ENCODE peak calls at places on chromosome 6, in six cellular contexts. One of them, this sample, is unnamed.

GRCh38 chr6:35629876-35630378 is 58.8 kb downstream of the FKBP5 start:
- DNase-seq in cardiac muscle cell: no peak
- DNase-seq in brain microvascular endothelial cell: no peak
- DNase-seq in cardiac fibroblast: no peak
- DNase-seq in OCI-LY7: no peak
- DNase-seq in dorsolateral prefrontal cortex: no peak
- DNase-seq in this sample: no peak

GRCh38 chr6:167247814-167248595 is 43.1 kb upstream of the UNC93A start:
- DNase-seq in cardiac muscle cell: no peak
- DNase-seq in dorsolateral prefrontal cortex: no peak
- DNase-seq in cardiac fibroblast: no peak
- DNase-seq in OCI-LY7: no peak
- DNase-seq in brain microvascular endothelial cell: no peak
- DNase-seq in this sample: no peak

GRCh38 chr6:130647221-130647620 is 180.0 kb upstream of the SMLR1 start:
- DNase-seq in brain microvascular endothelial cell: no peak
- DNase-seq in OCI-LY7: no peak
- DNase-seq in cardiac muscle cell: no peak
- DNase-seq in cardiac fibroblast: peak; percentile 13
- DNase-seq in dorsolateral prefrontal cortex: no peak
- DNase-seq in this sample: no peak

GRCh38 chr6:33723576-33724085 is 12.1 kb upstream of the UQCC2 start:
- DNase-seq in dorsolateral prefrontal cortex: no peak
- DNase-seq in brain microvascular endothelial cell: no peak
- DNase-seq in cardiac muscle cell: peak; percentile 36
- DNase-seq in OCI-LY7: no peak
- DNase-seq in cardiac fibroblast: no peak
- DNase-seq in this sample: no peak

GRCh38 chr6:134420638-134421181 is 102.8 kb upstream of the SGK1 start:
- DNase-seq in cardiac muscle cell: no peak
- DNase-seq in brain microvascular endothelial cell: peak; percentile 78
- DNase-seq in cardiac fibroblast: peak; percentile 74
- DNase-seq in dorsolateral prefrontal cortex: no peak
- DNase-seq in OCI-LY7: no peak
- DNase-seq in this sample: no peak

GRCh38 chr6:109687271-109687721 is 3.7 kb downstream of the AK9 start:
- DNase-seq in dorsolateral prefrontal cortex: no peak
- DNase-seq in cardiac fibroblast: peak; percentile 89
- DNase-seq in cardiac muscle cell: no peak
- DNase-seq in OCI-LY7: no peak
- DNase-seq in brain microvascular endothelial cell: peak; percentile 93
- DNase-seq in this sample: no peak

GRCh38 chr6:19838442-19839236 is 1.5 kb downstream of the ID4 start:
- DNase-seq in dorsolateral prefrontal cortex: no peak
- DNase-seq in cardiac muscle cell: peak; percentile 53
- DNase-seq in OCI-LY7: peak; percentile 92
- DNase-seq in cardiac fibroblast: peak; percentile 45
- DNase-seq in brain microvascular endothelial cell: no peak
- DNase-seq in this sample: no peak

GRCh38 chr6:14029605-14030004 is 88.0 kb upstream of the CD83 start:
- DNase-seq in brain microvascular endothelial cell: no peak
- DNase-seq in cardiac muscle cell: no peak
- DNase-seq in cardiac fibroblast: no peak
- DNase-seq in dorsolateral prefrontal cortex: no peak
- DNase-seq in OCI-LY7: no peak
- DNase-seq in this sample: no peak

GRCh38 chr6:75419408-75419807 is 74.2 kb downstream of the FILIP1 start:
- DNase-seq in dorsolateral prefrontal cortex: no peak
- DNase-seq in OCI-LY7: no peak
- DNase-seq in cardiac fibroblast: no peak
- DNase-seq in cardiac muscle cell: no peak
- DNase-seq in brain microvascular endothelial cell: no peak
- DNase-seq in this sample: no peak

GRCh38 chr6:43800746-43801488 is 30.9 kb downstream of the VEGFA start:
- DNase-seq in brain microvascular endothelial cell: no peak
- DNase-seq in cardiac muscle cell: no peak
- DNase-seq in OCI-LY7: no peak
- DNase-seq in dorsolateral prefrontal cortex: no peak
- DNase-seq in cardiac fibroblast: no peak
- DNase-seq in this sample: no peak

GRCh38 chr6:45795678-45796077 is 220.0 kb downstream of the CLIC5 start:
- DNase-seq in OCI-LY7: no peak
- DNase-seq in dorsolateral prefrontal cortex: no peak
- DNase-seq in cardiac fibroblast: no peak
- DNase-seq in cardiac muscle cell: no peak
- DNase-seq in brain microvascular endothelial cell: no peak
- DNase-seq in this sample: no peak

GRCh38 chr6:19472850-19473249 is 364.3 kb upstream of the ID4 start:
- DNase-seq in dorsolateral prefrontal cortex: no peak
- DNase-seq in OCI-LY7: peak; percentile 51
- DNase-seq in cardiac muscle cell: no peak
- DNase-seq in brain microvascular endothelial cell: no peak
- DNase-seq in cardiac fibroblast: no peak
- DNase-seq in this sample: no peak

GRCh38 chr6:13339863-13340635 is 11.7 kb upstream of the TBC1D7 start:
- DNase-seq in cardiac muscle cell: no peak
- DNase-seq in OCI-LY7: peak; percentile 50
- DNase-seq in dorsolateral prefrontal cortex: no peak
- DNase-seq in cardiac fibroblast: no peak
- DNase-seq in brain microvascular endothelial cell: no peak
- DNase-seq in this sample: no peak

GRCh38 chr6:150346346-150346745 is 22.5 kb upstream of the IYD start:
- DNase-seq in cardiac muscle cell: no peak
- DNase-seq in OCI-LY7: no peak
- DNase-seq in brain microvascular endothelial cell: no peak
- DNase-seq in dorsolateral prefrontal cortex: no peak
- DNase-seq in cardiac fibroblast: peak; percentile 36
- DNase-seq in this sample: no peak

GRCh38 chr6:168310945-168311344 is 8.6 kb downstream of the DACT2 start:
- DNase-seq in cardiac muscle cell: no peak
- DNase-seq in brain microvascular endothelial cell: no peak
- DNase-seq in cardiac fibroblast: no peak
- DNase-seq in OCI-LY7: no peak
- DNase-seq in dorsolateral prefrontal cortex: no peak
- DNase-seq in this sample: no peak

GRCh38 chr6:40328376-40328987 is 258.7 kb downstream of the LRFN2 start:
- DNase-seq in cardiac fibroblast: no peak
- DNase-seq in cardiac muscle cell: peak; percentile 60
- DNase-seq in dorsolateral prefrontal cortex: peak; percentile 32
- DNase-seq in brain microvascular endothelial cell: no peak
- DNase-seq in OCI-LY7: peak; percentile 13
- DNase-seq in this sample: no peak

GRCh38 chr6:169950558-169950957 is 199.1 kb downstream of the ERMARD start:
- DNase-seq in brain microvascular endothelial cell: no peak
- DNase-seq in cardiac muscle cell: no peak
- DNase-seq in OCI-LY7: peak; percentile 57
- DNase-seq in cardiac fibroblast: peak; percentile 19
- DNase-seq in dorsolateral prefrontal cortex: no peak
- DNase-seq in this sample: no peak

GRCh38 chr6:99425647-99426453 is 742 bp upstream of the PNISR start:
- DNase-seq in brain microvascular endothelial cell: peak; percentile 80
- DNase-seq in cardiac muscle cell: peak; percentile 89
- DNase-seq in dorsolateral prefrontal cortex: peak; percentile 86
- DNase-seq in OCI-LY7: peak; percentile 83
- DNase-seq in cardiac fibroblast: peak; percentile 87
- DNase-seq in this sample: peak; percentile 65

GRCh38 chr6:36392621-36393020 is 5.2 kb upstream of the ETV7 start:
- DNase-seq in cardiac muscle cell: no peak
- DNase-seq in cardiac fibroblast: no peak
- DNase-seq in brain microvascular endothelial cell: no peak
- DNase-seq in OCI-LY7: no peak
- DNase-seq in dorsolateral prefrontal cortex: no peak
- DNase-seq in this sample: no peak

GRCh38 chr6:101401792-101402617 is 8.5 kb downstream of the GRIK2 start:
- DNase-seq in dorsolateral prefrontal cortex: peak; percentile 70
- DNase-seq in cardiac muscle cell: peak; percentile 61
- DNase-seq in cardiac fibroblast: peak; percentile 23
- DNase-seq in brain microvascular endothelial cell: no peak
- DNase-seq in OCI-LY7: no peak
- DNase-seq in this sample: no peak

GRCh38 chr6:149867876-149868640 is 3.9 kb upstream of the LRP11 start:
- DNase-seq in OCI-LY7: no peak
- DNase-seq in brain microvascular endothelial cell: no peak
- DNase-seq in cardiac fibroblast: peak; percentile 25
- DNase-seq in dorsolateral prefrontal cortex: no peak
- DNase-seq in cardiac muscle cell: no peak
- DNase-seq in this sample: no peak

GRCh38 chr6:33418690-33419291 is 884 bp upstream of the CUTA start:
- DNase-seq in cardiac fibroblast: peak; percentile 41
- DNase-seq in cardiac muscle cell: no peak
- DNase-seq in dorsolateral prefrontal cortex: no peak
- DNase-seq in OCI-LY7: no peak
- DNase-seq in brain microvascular endothelial cell: peak; percentile 47
- DNase-seq in this sample: no peak

GRCh38 chr6:152123076-152123475 is 315.6 kb downstream of the ESR1 start:
- DNase-seq in brain microvascular endothelial cell: no peak
- DNase-seq in dorsolateral prefrontal cortex: no peak
- DNase-seq in cardiac fibroblast: no peak
- DNase-seq in cardiac muscle cell: no peak
- DNase-seq in OCI-LY7: no peak
- DNase-seq in this sample: no peak

GRCh38 chr6:134482585-134483346 is 164.9 kb upstream of the SGK1 start:
- DNase-seq in OCI-LY7: no peak
- DNase-seq in cardiac muscle cell: no peak
- DNase-seq in brain microvascular endothelial cell: peak; percentile 20
- DNase-seq in dorsolateral prefrontal cortex: no peak
- DNase-seq in cardiac fibroblast: peak; percentile 76
- DNase-seq in this sample: no peak

GRCh38 chr6:150751296-150751695 is 114.2 kb upstream of the MTHFD1L start:
- DNase-seq in brain microvascular endothelial cell: peak; percentile 6
- DNase-seq in dorsolateral prefrontal cortex: no peak
- DNase-seq in OCI-LY7: no peak
- DNase-seq in cardiac fibroblast: no peak
- DNase-seq in cardiac muscle cell: no peak
- DNase-seq in this sample: no peak

GRCh38 chr6:132504757-132505156 is 8.2 kb downstream of the STX7 start:
- DNase-seq in cardiac muscle cell: no peak
- DNase-seq in dorsolateral prefrontal cortex: no peak
- DNase-seq in brain microvascular endothelial cell: no peak
- DNase-seq in cardiac fibroblast: no peak
- DNase-seq in OCI-LY7: no peak
- DNase-seq in this sample: no peak

GRCh38 chr6:150588862-150589499 is 10.7 kb upstream of the PLEKHG1 start:
- DNase-seq in OCI-LY7: no peak
- DNase-seq in brain microvascular endothelial cell: no peak
- DNase-seq in cardiac muscle cell: no peak
- DNase-seq in dorsolateral prefrontal cortex: no peak
- DNase-seq in cardiac fibroblast: no peak
- DNase-seq in this sample: no peak

DNA sequence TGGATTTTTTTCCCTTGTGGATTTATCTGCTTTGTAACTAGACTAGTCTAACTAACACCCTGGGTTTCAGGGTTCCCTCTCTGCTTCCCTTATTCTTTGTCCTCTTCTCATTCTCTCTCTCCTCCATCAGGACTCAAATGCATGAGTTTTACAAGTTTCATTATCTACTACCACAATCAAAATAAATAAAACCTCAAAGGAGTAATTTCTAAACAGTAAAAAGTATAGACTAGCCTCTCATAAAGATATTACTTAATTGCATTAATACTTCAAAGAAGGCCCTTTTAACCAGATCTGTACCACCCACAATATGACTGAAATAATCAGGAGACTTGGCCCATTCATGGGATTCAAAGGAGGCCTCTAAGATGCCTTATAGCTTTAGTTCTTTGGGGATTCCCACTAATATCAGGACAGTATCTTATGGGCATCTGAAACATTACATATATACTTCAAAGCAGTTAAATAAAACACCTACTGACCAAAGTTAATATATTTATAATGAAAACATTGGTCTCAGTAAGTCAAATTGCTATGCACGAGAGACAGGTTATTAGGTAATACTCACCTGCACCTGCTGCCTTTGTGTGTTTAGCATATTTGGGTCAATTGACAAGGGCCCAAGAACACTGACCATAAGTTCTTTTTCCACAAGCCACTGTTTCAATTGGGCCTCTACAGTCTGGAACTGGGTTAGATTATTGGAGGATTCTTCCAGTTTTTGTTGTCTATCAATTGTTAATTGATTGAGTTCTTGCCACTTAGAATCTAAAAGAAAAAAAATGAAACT is 85.7 kb downstream of the DST start:
- DNase-seq in OCI-LY7: no peak
- DNase-seq in dorsolateral prefrontal cortex: no peak
- DNase-seq in cardiac muscle cell: no peak
- DNase-seq in cardiac fibroblast: no peak
- DNase-seq in brain microvascular endothelial cell: no peak
- DNase-seq in this sample: no peak
- TF ChIP-seq CTCF in OCI-LY7: no peak
- TF ChIP-seq CTCF in dorsolateral prefrontal cortex: no peak
- TF ChIP-seq CTCF in cardiac muscle cell: no peak
- TF ChIP-seq CTCF in cardiac fibroblast: no peak
- TF ChIP-seq CTCF in brain microvascular endothelial cell: no peak
- TF ChIP-seq CTCF in this sample: no peak

DNA sequence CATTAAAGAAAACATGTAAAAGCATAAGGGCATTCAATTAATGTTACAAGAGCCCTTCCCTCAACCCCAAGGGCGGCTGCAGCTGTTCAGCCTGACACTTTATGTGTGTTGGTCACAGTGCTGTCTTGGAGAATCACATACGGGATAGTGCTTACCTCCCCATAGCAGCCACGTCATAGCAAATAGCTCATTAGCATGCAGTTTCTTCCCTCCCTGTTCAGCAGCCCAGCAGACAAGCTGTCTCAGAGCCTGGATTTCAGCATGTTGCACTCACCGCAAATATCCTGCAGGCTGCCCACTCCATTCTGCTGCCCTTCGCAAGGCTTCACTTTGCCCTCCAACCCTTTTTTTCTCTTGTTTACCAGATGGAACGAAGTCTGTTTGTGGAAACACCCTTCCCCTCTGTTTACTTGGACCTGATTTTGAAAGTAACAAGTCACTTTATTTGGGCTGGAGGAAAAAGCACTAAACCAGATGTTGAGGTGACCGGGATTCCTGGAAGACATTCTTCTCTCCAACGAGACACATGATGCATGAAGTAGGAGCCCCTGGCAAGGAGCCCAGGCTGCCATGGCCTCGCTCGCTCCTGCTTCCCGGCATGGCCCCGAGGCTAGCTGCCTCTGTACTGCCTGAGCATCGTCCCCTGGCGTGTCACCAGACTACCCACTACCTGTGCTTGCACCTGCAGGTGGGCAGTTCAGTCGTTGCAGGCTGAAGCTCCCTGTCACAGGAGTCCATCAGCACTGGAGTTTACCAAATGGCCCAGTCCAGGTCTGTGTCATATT is 151.6 kb upstream of the GMDS start:
- DNase-seq in cardiac fibroblast: peak; percentile 57
- DNase-seq in dorsolateral prefrontal cortex: no peak
- DNase-seq in OCI-LY7: no peak
- DNase-seq in cardiac muscle cell: no peak
- DNase-seq in brain microvascular endothelial cell: peak; percentile 25
- DNase-seq in this sample: no peak
- H3K4me3 ChIP-seq in cardiac fibroblast: no peak overlapping the region
- H3K4me3 ChIP-seq in dorsolateral prefrontal cortex: no peak overlapping the region
- H3K4me3 ChIP-seq in OCI-LY7: no peak overlapping the region
- H3K4me3 ChIP-seq in cardiac muscle cell: no peak overlapping the region
- H3K4me3 ChIP-seq in brain microvascular endothelial cell: no peak overlapping the region
- H3K4me3 ChIP-seq in this sample: no peak overlapping the region

GRCh38 chr6:117976030-117976651 is 69.1 kb downstream of the SLC35F1 start:
- DNase-seq in cardiac muscle cell: peak; percentile 81
- DNase-seq in brain microvascular endothelial cell: peak; percentile 18
- DNase-seq in dorsolateral prefrontal cortex: no peak
- DNase-seq in cardiac fibroblast: peak; percentile 62
- DNase-seq in OCI-LY7: peak; percentile 53
- DNase-seq in this sample: peak; percentile 16
- TF ChIP-seq CTCF in cardiac muscle cell: peak; percentile 67
- TF ChIP-seq CTCF in brain microvascular endothelial cell: peak; percentile 65
- TF ChIP-seq CTCF in dorsolateral prefrontal cortex: peak; percentile 56
- TF ChIP-seq CTCF in cardiac fibroblast: peak; percentile 50
- TF ChIP-seq CTCF in OCI-LY7: peak; percentile 95
- TF ChIP-seq CTCF in this sample: peak; percentile 69

GRCh38 chr6:27829453-27830211 is 82.6 kb downstream of the OR2B2 start:
- DNase-seq in cardiac fibroblast: no peak
- DNase-seq in cardiac muscle cell: no peak
- DNase-seq in dorsolateral prefrontal cortex: no peak
- DNase-seq in OCI-LY7: peak; percentile 45
- DNase-seq in brain microvascular endothelial cell: no peak
- DNase-seq in this sample: no peak
- H3K4me3 ChIP-seq in cardiac fibroblast: peak overlapping the region; percentile 61
- H3K4me3 ChIP-seq in cardiac muscle cell: peak overlapping the region; percentile 70
- H3K4me3 ChIP-seq in dorsolateral prefrontal cortex: no peak overlapping the region
- H3K4me3 ChIP-seq in OCI-LY7: peak overlapping the region; percentile 74
- H3K4me3 ChIP-seq in brain microvascular endothelial cell: peak overlapping the region; percentile 71
- H3K4me3 ChIP-seq in this sample: peak overlapping the region; percentile 70

This sample was measured in GM12864.